ENCODE peak calls at places on chromosomes 5 and 9, in ten cellular contexts. P is skeletal muscle cell; T is mesendoderm; B is CD8-positive, alpha-beta T cell; E is mesenchymal stem cell; G is cardiac fibroblast; Y is MM.1S; J is pancreas; Q is AG09309; Z is tibial artery. F is an unnamed sample.

GRCh38 chr9:70229026-70229425 is 29.8 kb upstream of the SMC5 start:
- DNase-seq in P (no peak), T (no peak), B (no peak), E (no peak), G (no peak), Y (no peak), J (no peak), Q (no peak), Z (no peak), F (no peak)

GRCh38 chr5:156812959-156813358 is 37.1 kb upstream of the PPP1R2B start:
- DNase-seq in P (no peak), T (no peak), B (no peak), E (no peak), G (no peak), Y (no peak), J (no peak), Q (no peak), Z (no peak), F (no peak)

GRCh38 chr5:40755093-40755406 is 711 bp downstream of the TTC33 start:
- DNase-seq in P (peak; percentile 52), T (peak; percentile 90), B (peak; percentile 64), E (peak; percentile 88), G (peak; percentile 86), Y (peak; percentile 82), J (peak; percentile 56), Q (peak; percentile 38), Z (peak; percentile 84), F (no peak)

GRCh38 chr5:81506900-81507588 is 113.1 kb upstream of the ACOT12 start:
- DNase-seq in P (peak; percentile 64), T (peak; percentile 81), B (peak; percentile 44), E (peak; percentile 92), G (peak; percentile 95), Y (peak; percentile 86), J (peak; percentile 14), Q (peak; percentile 78), Z (peak; percentile 76), F (peak; percentile 31)

GRCh38 chr9:106106396-106106795 is 412.1 kb downstream of the TMEM38B start:
- DNase-seq in P (no peak), T (no peak), B (no peak), E (no peak), G (no peak), Y (no peak), J (no peak), Q (no peak), Z (no peak), F (no peak)

GRCh38 chr5:76372320-76373054 is 30.6 kb upstream of the IQGAP2 start:
- DNase-seq in P (peak; percentile 68), T (peak; percentile 88), B (no peak), E (peak; percentile 96), G (peak; percentile 66), Y (no peak), J (no peak), Q (peak; percentile 48), Z (no peak), F (no peak)

GRCh38 chr9:109114670-109115069 is 5.1 kb downstream of the TMEM245 start:
- DNase-seq in P (no peak), T (no peak), B (no peak), E (peak; percentile 47), G (no peak), Y (no peak), J (no peak), Q (peak; percentile 58), Z (no peak), F (no peak)

GRCh38 chr9:128636024-128636390 is 20.6 kb downstream of the DYNC2I2 start:
- DNase-seq in P (no peak), T (peak; percentile 91), B (no peak), E (no peak), G (peak; percentile 26), Y (no peak), J (peak; percentile 93), Q (no peak), Z (peak; percentile 78), F (peak; percentile 39)

GRCh38 chr5:175821790-175822211 is 49.6 kb upstream of the CPLX2 start:
- DNase-seq in P (no peak), T (no peak), B (no peak), E (no peak), G (no peak), Y (no peak), J (no peak), Q (no peak), Z (no peak), F (no peak)

GRCh38 chr5:94746731-94747124 is 128.3 kb downstream of the SLF1 start:
- DNase-seq in P (peak; percentile 7), T (no peak), B (no peak), E (peak; percentile 18), G (peak; percentile 31), Y (no peak), J (no peak), Q (no peak), Z (no peak), F (no peak)

GRCh38 chr9:137057545-137057944 is 3.7 kb upstream of the ENTPD2 start:
- DNase-seq in P (no peak), T (no peak), B (no peak), E (no peak), G (no peak), Y (no peak), J (no peak), Q (no peak), Z (no peak), F (no peak)

DNA sequence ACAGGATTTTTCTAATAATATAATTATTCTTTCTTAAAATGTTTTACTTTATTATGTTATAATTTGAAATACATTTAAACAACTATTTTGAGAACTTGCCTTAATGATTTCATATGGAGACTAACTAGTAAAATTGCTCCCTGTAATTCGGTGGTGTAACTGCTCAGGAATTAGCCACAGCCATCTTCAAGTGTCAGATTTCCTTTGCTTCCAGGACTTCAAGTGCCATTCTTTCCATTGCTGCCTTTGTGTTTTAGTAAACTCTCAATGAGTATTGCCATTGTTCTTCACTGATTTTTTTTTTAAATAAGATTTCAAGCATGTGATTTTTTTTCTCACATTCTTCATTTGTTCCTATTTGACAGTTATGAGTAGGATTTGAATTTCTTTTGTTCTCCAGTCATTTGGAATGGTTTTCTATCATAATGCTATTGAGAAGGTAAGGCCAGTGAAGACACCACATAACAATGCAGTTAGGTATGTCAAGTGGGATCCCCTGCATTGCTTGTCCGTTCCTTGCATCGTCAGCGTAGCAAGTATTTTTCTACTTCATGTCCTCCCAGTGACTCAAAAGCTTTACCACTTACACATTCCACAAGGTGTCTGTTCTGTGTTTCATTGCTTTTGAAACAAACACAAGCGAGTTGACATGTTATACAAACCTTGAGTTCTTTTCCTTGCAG is 83.7 kb downstream of the LNPEP start:
- DNase-seq in P (no peak), T (peak; percentile 94), B (no peak), E (peak; percentile 83), G (peak; percentile 32), Y (no peak), J (no peak), Q (no peak), Z (no peak), F (no peak)
- H3K4me3 ChIP-seq in P (no peak overlapping the region), T (no peak overlapping the region), B (no peak overlapping the region), E (no peak overlapping the region), G (no peak overlapping the region), Y (no peak overlapping the region), J (no peak overlapping the region), Q (no peak overlapping the region), Z (no peak overlapping the region), F (no peak overlapping the region)

GRCh38 chr9:130659699-130660248 is 4.6 kb upstream of the PRDM12 start:
- DNase-seq in P (no peak), T (no peak), B (no peak), E (no peak), G (no peak), Y (no peak), J (no peak), Q (no peak), Z (no peak), F (no peak)
- H3K4me3 ChIP-seq in P (no peak overlapping the region), T (no peak overlapping the region), B (no peak overlapping the region), E (no peak overlapping the region), G (no peak overlapping the region), Y (no peak overlapping the region), J (no peak overlapping the region), Q (no peak overlapping the region), Z (no peak overlapping the region), F (peak overlapping the region; percentile 26)

GRCh38 chr5:72209515-72210115 is 102.3 kb downstream of the MAP1B start:
- DNase-seq in P (no peak), T (no peak), B (no peak), E (no peak), G (peak; percentile 14), Y (no peak), J (no peak), Q (no peak), Z (no peak), F (no peak)

GRCh38 chr5:72213482-72213881 is 106.2 kb downstream of the MAP1B start:
- DNase-seq in P (no peak), T (no peak), B (no peak), E (no peak), G (no peak), Y (no peak), J (no peak), Q (no peak), Z (no peak), F (no peak)

GRCh38 chr5:72212171-72212570 is 104.9 kb downstream of the MAP1B start:
- DNase-seq in P (no peak), T (no peak), B (no peak), E (no peak), G (no peak), Y (no peak), J (no peak), Q (no peak), Z (no peak), F (no peak)

GRCh38 chr5:72208324-72208723 is 101.0 kb downstream of the MAP1B start:
- DNase-seq in P (no peak), T (no peak), B (no peak), E (no peak), G (no peak), Y (no peak), J (no peak), Q (no peak), Z (no peak), F (no peak)

GRCh38 chr5:72210913-72211670 is 103.8 kb downstream of the MAP1B start:
- DNase-seq in P (peak; percentile 75), T (no peak), B (no peak), E (peak; percentile 68), G (peak; percentile 73), Y (no peak), J (peak; percentile 62), Q (peak; percentile 34), Z (no peak), F (no peak)
- H3K4me3 ChIP-seq in P (no peak overlapping the region), T (no peak overlapping the region), B (no peak overlapping the region), E (peak overlapping the region; percentile 0), G (no peak overlapping the region), Y (no peak overlapping the region), J (no peak overlapping the region), Q (peak overlapping the region; percentile 2), Z (no peak overlapping the region), F (no peak overlapping the region)

DNA sequence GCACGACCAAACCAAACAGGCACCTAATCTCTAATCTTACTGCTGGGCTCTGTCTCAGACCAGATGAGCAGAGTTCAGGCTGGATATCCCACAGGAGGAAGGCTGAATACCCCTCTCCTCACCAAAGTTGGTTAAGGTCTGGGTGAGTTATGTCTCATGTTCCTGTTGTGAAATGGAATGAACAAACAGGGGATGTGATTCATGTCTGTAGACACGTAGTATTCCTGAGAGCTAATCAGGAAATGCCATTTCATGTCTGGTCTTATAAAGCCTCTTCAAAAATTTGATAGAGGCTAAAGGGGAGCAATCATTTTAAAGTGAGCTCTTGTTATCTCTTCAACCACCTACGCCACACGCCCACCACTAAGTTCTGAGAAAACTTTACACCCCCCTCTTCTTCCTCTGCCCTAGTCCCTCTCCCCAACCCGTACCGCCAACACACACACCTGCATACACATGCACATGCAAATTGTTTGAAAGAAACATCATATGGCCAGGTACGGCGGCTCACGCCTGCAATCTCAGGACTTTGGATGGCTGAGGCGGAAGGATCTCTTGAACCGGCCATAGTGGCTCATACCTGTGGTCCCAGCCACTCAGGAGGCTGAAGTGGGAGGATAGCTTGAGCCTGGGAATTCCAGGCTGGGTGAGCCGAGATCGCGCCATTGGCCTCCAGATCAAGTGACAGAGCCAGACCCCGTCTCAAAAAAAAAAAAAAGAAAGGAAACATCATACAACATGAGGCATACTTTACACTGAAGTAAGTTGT is 69.8 kb upstream of the RAI14 start:
- DNase-seq in P (peak; percentile 92), T (no peak), B (no peak), E (peak; percentile 92), G (peak; percentile 88), Y (no peak), J (peak; percentile 19), Q (peak; percentile 76), Z (no peak), F (no peak)
- H3K4me3 ChIP-seq in P (no peak overlapping the region), T (no peak overlapping the region), B (no peak overlapping the region), E (no peak overlapping the region), G (no peak overlapping the region), Y (no peak overlapping the region), J (no peak overlapping the region), Q (no peak overlapping the region), Z (no peak overlapping the region), F (no peak overlapping the region)

F was measured in iPS DF 6.9.